ENCODE peak calls at places on chromosome 12, in six cellular contexts. L is HL-60, W is SJSA1, Q is EH, F is GM04503, S is NCI-H146. J is an unnamed sample.

GRCh38 chr12:55703976-55704761 is 3.5 kb downstream of the ITGA7 start:
- DNase-seq in F (no peak), L (no peak), Q (no peak), W (no peak), S (no peak), J (no peak)

GRCh38 chr12:66244446-66244845 is 55.4 kb downstream of the IRAK3 start:
- DNase-seq in F (no peak), S (no peak), L (no peak), Q (peak), W (no peak), J (no peak)

GRCh38 chr12:103530352-103530751 is 34.6 kb upstream of the C12orf42 start:
- DNase-seq in S (peak), L (no peak), W (no peak), Q (no peak), F (no peak), J (no peak)

GRCh38 chr12:108063192-108063591 is 65.9 kb upstream of the WSCD2 start:
- DNase-seq in F (no peak), Q (no peak), S (no peak), L (no peak), W (no peak), J (peak)

GRCh38 chr12:57888407-57889157 is 42.1 kb upstream of the CTDSP2 start:
- DNase-seq in W (no peak), F (no peak), Q (peak), S (peak), L (no peak), J (peak)

GRCh38 chr12:69703146-69703642 is 4.1 kb upstream of the BEST3 start:
- DNase-seq in L (no peak), S (no peak), Q (no peak), W (no peak), F (no peak), J (no peak)

GRCh38 chr12:72602616-72603015 is 330.4 kb downstream of the TRHDE start:
- DNase-seq in W (no peak), Q (peak), L (no peak), F (no peak), S (no peak), J (no peak)

GRCh38 chr12:118741196-118741595 is 240.1 kb upstream of the SRRM4 start:
- DNase-seq in Q (no peak), W (peak), S (peak), F (no peak), L (no peak), J (no peak)

GRCh38 chr12:68932123-68932700 is 759 bp downstream of the CPM start:
- DNase-seq in S (no peak), W (no peak), F (no peak), L (no peak), Q (no peak), J (no peak)

GRCh38 chr12:64737539-64737938 is 21.7 kb downstream of the GNS start:
- DNase-seq in W (no peak), S (peak), F (no peak), Q (no peak), L (no peak), J (no peak)

GRCh38 chr12:20426191-20426590 is 57.9 kb downstream of the PDE3A start:
- DNase-seq in W (no peak), F (no peak), S (no peak), L (no peak), Q (peak), J (no peak)

GRCh38 chr12:47721431-47721973 is 3.8 kb downstream of the ENDOU start:
- DNase-seq in Q (no peak), F (no peak), L (no peak), W (no peak), S (no peak), J (no peak)

GRCh38 chr12:106213721-106214121 is 34.1 kb downstream of the CKAP4 start:
- DNase-seq in L (no peak), F (no peak), W (no peak), S (no peak), Q (peak), J (no peak)

GRCh38 chr12:123971770-123972447 is 722 bp downstream of the CCDC92 start:
- DNase-seq in L (no peak), F (no peak), S (peak), W (peak), Q (peak), J (peak)

GRCh38 chr12:13211859-13212664 is 15.5 kb downstream of the EMP1 start:
- DNase-seq in L (peak), Q (peak), F (no peak), W (peak), S (peak), J (peak)

GRCh38 chr12:118307069-118307954 is 65.4 kb downstream of the TAOK3 start:
- DNase-seq in Q (peak), F (peak), S (no peak), L (peak), W (peak), J (no peak)

GRCh38 chr12:25236626-25237025 is 14.1 kb downstream of the KRAS start:
- DNase-seq in F (no peak), L (no peak), W (no peak), S (no peak), Q (no peak), J (no peak)

GRCh38 chr12:75545636-75546035 is 34.2 kb upstream of the KRR1 start:
- DNase-seq in S (no peak), Q (no peak), F (no peak), W (no peak), L (no peak), J (no peak)

GRCh38 chr12:49507139-49507538 is 31.7 kb upstream of the KCNH3 start:
- DNase-seq in L (no peak), F (no peak), W (peak), S (no peak), Q (peak), J (no peak)

GRCh38 chr12:130634866-130635265 is 81.2 kb downstream of the RIMBP2 start:
- DNase-seq in Q (no peak), L (no peak), F (no peak), W (no peak), S (peak), J (no peak)

GRCh38 chr12:114821571-114821970 is 137.6 kb upstream of the TBX3 start:
- DNase-seq in F (no peak), S (no peak), L (no peak), Q (peak), W (peak), J (no peak)

GRCh38 chr12:126910570-126910969 is 1356.4 kb upstream of the TMEM132C start:
- DNase-seq in L (no peak), F (no peak), W (no peak), S (no peak), Q (no peak), J (no peak)

GRCh38 chr12:83665755-83666154 is 979.0 kb downstream of the TMTC2 start:
- DNase-seq in L (no peak), Q (no peak), S (no peak), W (no peak), F (no peak), J (no peak)

GRCh38 chr12:94245984-94246383 is 97.6 kb downstream of the PLXNC1 start:
- DNase-seq in S (no peak), W (no peak), F (no peak), Q (no peak), L (no peak), J (peak)

GRCh38 chr12:45994736-45995135 is 4.4 kb upstream of the SCAF11 start:
- DNase-seq in L (no peak), Q (no peak), S (no peak), F (no peak), W (no peak), J (no peak)

GRCh38 chr12:62922539-62922938 is 12.4 kb downstream of the PPM1H start:
- DNase-seq in W (no peak), S (no peak), L (no peak), Q (peak), F (no peak), J (no peak)

GRCh38 chr12:1523558-1524050 is 70.8 kb downstream of the FBXL14 start:
- DNase-seq in Q (no peak), F (no peak), S (no peak), W (no peak), L (no peak), J (no peak)

GRCh38 chr12:52362118-52362726 is 5.1 kb downstream of the KRT85 start:
- DNase-seq in S (peak), Q (no peak), F (no peak), W (no peak), L (no peak), J (no peak)

GRCh38 chr12:91181053-91181452 is 1.6 kb downstream of the DCN start:
- DNase-seq in F (no peak), L (no peak), W (no peak), S (no peak), Q (peak), J (no peak)

GRCh38 chr12:131369094-131369845 is 341.6 kb upstream of the SFSWAP start:
- DNase-seq in F (no peak), W (no peak), L (no peak), S (no peak), Q (no peak), J (no peak)

GRCh38 chr12:106311139-106311538 is 8.6 kb downstream of the TCP11L2 start:
- DNase-seq in S (no peak), W (no peak), Q (no peak), F (no peak), L (no peak), J (no peak)

GRCh38 chr12:84421103-84421502 is 491.5 kb downstream of the SLC6A15 start:
- DNase-seq in W (no peak), Q (no peak), S (no peak), F (no peak), L (no peak), J (no peak)

GRCh38 chr12:6903712-6904111 is 910 bp upstream of the LRRC23 start:
- DNase-seq in W (no peak), F (no peak), S (no peak), Q (no peak), L (no peak), J (no peak)

GRCh38 chr12:90174198-90174510 is 465.5 kb upstream of the ATP2B1 start:
- DNase-seq in W (no peak), S (no peak), L (no peak), F (no peak), Q (no peak), J (peak)

GRCh38 chr12:84995646-84996045 is 40.4 kb downstream of the TSPAN19 start:
- DNase-seq in Q (no peak), L (no peak), W (no peak), S (no peak), F (no peak), J (no peak)

GRCh38 chr12:99153283-99153682 is 494.3 kb upstream of the GARIN6 start:
- DNase-seq in S (no peak), Q (no peak), F (no peak), L (no peak), W (no peak), J (peak)

GRCh38 chr12:1932264-1932777 is 13.9 kb upstream of the CACNA2D4 start:
- DNase-seq in W (no peak), S (no peak), F (no peak), Q (no peak), L (no peak), J (no peak)